ENCODE peak calls at places on chromosomes 7 and 10, in four cellular contexts. One of them, this sample, is unnamed. For H3K4me1, the result is how much of the 10 kb centered on the place peaks cover.

GRCh38 chr7:38951213-38951612 is 26.5 kb upstream of the POU6F2 start:
- DNase-seq in endothelial cell of umbilical vein: no peak
- DNase-seq in pancreas: no peak
- DNase-seq in esophagus muscularis mucosa: no peak
- DNase-seq in this sample: no peak

GRCh38 chr10:111113961-111114830 is 37.4 kb downstream of the ADRA2A start:
- DNase-seq in esophagus muscularis mucosa: no peak
- DNase-seq in pancreas: no peak
- DNase-seq in endothelial cell of umbilical vein: no peak
- DNase-seq in this sample: no peak

GRCh38 chr7:113113912-113114311 is 4.4 kb downstream of the SMIM30 start:
- DNase-seq in esophagus muscularis mucosa: no peak
- DNase-seq in pancreas: no peak
- DNase-seq in endothelial cell of umbilical vein: no peak
- DNase-seq in this sample: no peak

GRCh38 chr7:129295015-129295423 is 70.2 kb downstream of the AHCYL2 start:
- DNase-seq in endothelial cell of umbilical vein: peak
- DNase-seq in esophagus muscularis mucosa: no peak
- DNase-seq in pancreas: no peak
- DNase-seq in this sample: no peak

GRCh38 chr7:451255-452229 is 68.1 kb downstream of the PDGFA start:
- DNase-seq in pancreas: no peak
- DNase-seq in endothelial cell of umbilical vein: no peak
- DNase-seq in esophagus muscularis mucosa: no peak
- DNase-seq in this sample: no peak

GRCh38 chr10:100977436-100977835 is 8.1 kb downstream of the SEMA4G start:
- DNase-seq in pancreas: no peak
- DNase-seq in endothelial cell of umbilical vein: no peak
- DNase-seq in esophagus muscularis mucosa: no peak
- DNase-seq in this sample: no peak

GRCh38 chr10:119504651-119505050 is 37.9 kb downstream of the RGS10 start:
- DNase-seq in pancreas: no peak
- DNase-seq in esophagus muscularis mucosa: no peak
- DNase-seq in endothelial cell of umbilical vein: no peak
- DNase-seq in this sample: no peak

GRCh38 chr10:110644598-110645462 is 694 bp downstream of the RBM20 start:
- DNase-seq in pancreas: no peak
- DNase-seq in esophagus muscularis mucosa: no peak
- DNase-seq in endothelial cell of umbilical vein: no peak
- DNase-seq in this sample: no peak

GRCh38 chr7:44184874-44185446 is 4.3 kb downstream of the GCK start:
- DNase-seq in esophagus muscularis mucosa: no peak
- DNase-seq in endothelial cell of umbilical vein: no peak
- DNase-seq in pancreas: no peak
- DNase-seq in this sample: no peak

GRCh38 chr10:119079572-119080520 is 771 bp downstream of the EIF3A start:
- DNase-seq in pancreas: peak
- DNase-seq in endothelial cell of umbilical vein: peak
- DNase-seq in esophagus muscularis mucosa: peak
- DNase-seq in this sample: peak

GRCh38 chr7:26153823-26154783 is 2.1 kb downstream of the NFE2L3 start:
- DNase-seq in esophagus muscularis mucosa: no peak
- DNase-seq in pancreas: no peak
- DNase-seq in endothelial cell of umbilical vein: peak
- DNase-seq in this sample: peak

GRCh38 chr7:44415510-44415909 is 74.9 kb downstream of the NUDCD3 start:
- DNase-seq in pancreas: no peak
- DNase-seq in endothelial cell of umbilical vein: no peak
- DNase-seq in esophagus muscularis mucosa: peak
- DNase-seq in this sample: no peak

GRCh38 chr7:30844916-30845315 is 66.7 kb upstream of the AQP1 start:
- DNase-seq in pancreas: no peak
- DNase-seq in endothelial cell of umbilical vein: no peak
- DNase-seq in esophagus muscularis mucosa: no peak
- DNase-seq in this sample: no peak

GRCh38 chr7:122719010-122719578 is 16.4 kb upstream of the RNF148 start:
- DNase-seq in pancreas: no peak
- DNase-seq in endothelial cell of umbilical vein: no peak
- DNase-seq in esophagus muscularis mucosa: no peak
- DNase-seq in this sample: no peak

GRCh38 chr7:29309041-29309860 is 114.7 kb downstream of the CHN2 start:
- DNase-seq in esophagus muscularis mucosa: no peak
- DNase-seq in endothelial cell of umbilical vein: peak
- DNase-seq in pancreas: no peak
- DNase-seq in this sample: no peak

GRCh38 chr7:154853063-154853726 is 149.7 kb downstream of the PAXIP1 start:
- DNase-seq in endothelial cell of umbilical vein: no peak
- DNase-seq in pancreas: no peak
- DNase-seq in esophagus muscularis mucosa: no peak
- DNase-seq in this sample: no peak

GRCh38 chr7:151327659-151328058 is 14.0 kb upstream of the NUB1 start:
- DNase-seq in esophagus muscularis mucosa: peak
- DNase-seq in pancreas: no peak
- DNase-seq in endothelial cell of umbilical vein: no peak
- DNase-seq in this sample: no peak

GRCh38 chr7:2525931-2526630 is 6.5 kb downstream of the LFNG start:
- DNase-seq in pancreas: peak
- DNase-seq in esophagus muscularis mucosa: no peak
- DNase-seq in endothelial cell of umbilical vein: no peak
- DNase-seq in this sample: no peak
- H3K4me1 ChIP-seq in pancreas: half or more
- H3K4me1 ChIP-seq in esophagus muscularis mucosa: half or more
- H3K4me1 ChIP-seq in endothelial cell of umbilical vein: half or more
- H3K4me1 ChIP-seq in this sample: half or more

GRCh38 chr7:114481995-114482394 is 67.4 kb downstream of the FOXP2 start:
- DNase-seq in endothelial cell of umbilical vein: peak
- DNase-seq in pancreas: no peak
- DNase-seq in esophagus muscularis mucosa: no peak
- DNase-seq in this sample: no peak
- H3K4me3 ChIP-seq in endothelial cell of umbilical vein: no peak
- H3K4me3 ChIP-seq in pancreas: no peak
- H3K4me3 ChIP-seq in esophagus muscularis mucosa: no peak
- H3K4me3 ChIP-seq in this sample: no peak

GRCh38 chr7:105743351-105743812 is 133.0 kb downstream of the ATXN7L1 start:
- DNase-seq in esophagus muscularis mucosa: no peak
- DNase-seq in pancreas: no peak
- DNase-seq in endothelial cell of umbilical vein: no peak
- DNase-seq in this sample: no peak

GRCh38 chr7:105748701-105749100 is 127.7 kb downstream of the ATXN7L1 start:
- DNase-seq in esophagus muscularis mucosa: no peak
- DNase-seq in pancreas: no peak
- DNase-seq in endothelial cell of umbilical vein: no peak
- DNase-seq in this sample: no peak

GRCh38 chr7:105742787-105743186 is 133.6 kb downstream of the ATXN7L1 start:
- DNase-seq in pancreas: no peak
- DNase-seq in esophagus muscularis mucosa: no peak
- DNase-seq in endothelial cell of umbilical vein: no peak
- DNase-seq in this sample: no peak

GRCh38 chr7:105741993-105742392 is 134.4 kb downstream of the ATXN7L1 start:
- DNase-seq in esophagus muscularis mucosa: no peak
- DNase-seq in endothelial cell of umbilical vein: no peak
- DNase-seq in pancreas: no peak
- DNase-seq in this sample: no peak

GRCh38 chr7:105745681-105746330 is 130.6 kb downstream of the ATXN7L1 start:
- DNase-seq in esophagus muscularis mucosa: no peak
- DNase-seq in pancreas: no peak
- DNase-seq in endothelial cell of umbilical vein: no peak
- DNase-seq in this sample: no peak
- TF ChIP-seq CTCF in esophagus muscularis mucosa: no peak
- TF ChIP-seq CTCF in pancreas: no peak
- TF ChIP-seq CTCF in endothelial cell of umbilical vein: no peak
- TF ChIP-seq CTCF in this sample: no peak

GRCh38 chr10:121137533-121137932 is 286.4 kb downstream of the WDR11 start:
- DNase-seq in endothelial cell of umbilical vein: no peak
- DNase-seq in esophagus muscularis mucosa: no peak
- DNase-seq in pancreas: no peak
- DNase-seq in this sample: no peak

GRCh38 chr10:121138112-121138860 is 287.1 kb downstream of the WDR11 start:
- DNase-seq in endothelial cell of umbilical vein: no peak
- DNase-seq in esophagus muscularis mucosa: no peak
- DNase-seq in pancreas: no peak
- DNase-seq in this sample: no peak

GRCh38 chr10:121134711-121135110 is 283.5 kb downstream of the WDR11 start:
- DNase-seq in endothelial cell of umbilical vein: no peak
- DNase-seq in esophagus muscularis mucosa: peak
- DNase-seq in pancreas: no peak
- DNase-seq in this sample: no peak

GRCh38 chr10:121132278-121132672 is 281.1 kb downstream of the WDR11 start:
- DNase-seq in pancreas: no peak
- DNase-seq in esophagus muscularis mucosa: no peak
- DNase-seq in endothelial cell of umbilical vein: no peak
- DNase-seq in this sample: no peak

DNA sequence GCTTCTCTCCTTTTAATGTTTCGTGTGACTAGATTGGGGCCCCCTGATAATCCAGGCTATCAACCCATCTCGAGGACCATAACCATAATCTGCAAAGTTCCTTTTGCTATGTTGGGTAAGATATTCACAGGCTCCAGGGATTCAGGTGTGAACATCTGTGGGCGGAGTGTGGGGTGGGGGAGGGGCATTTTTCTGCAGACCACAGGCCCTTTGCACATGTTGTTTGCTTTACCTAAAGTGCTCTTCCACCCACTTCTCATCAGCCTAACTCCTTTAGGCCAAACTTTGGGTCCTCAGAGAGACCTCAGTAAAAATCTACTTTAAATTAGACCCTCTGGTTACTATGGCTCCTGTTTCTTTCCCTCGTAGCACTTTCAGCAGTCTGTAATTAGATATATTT is 284.4 kb downstream of the WDR11 start:
- DNase-seq in esophagus muscularis mucosa: no peak
- DNase-seq in pancreas: no peak
- DNase-seq in endothelial cell of umbilical vein: no peak
- DNase-seq in this sample: no peak
- H3K4me1 ChIP-seq in esophagus muscularis mucosa: under half
- H3K4me1 ChIP-seq in pancreas: under half
- H3K4me1 ChIP-seq in endothelial cell of umbilical vein: under half
- H3K4me1 ChIP-seq in this sample: under half

GRCh38 chr10:48685731-48686130 is 1.1 kb downstream of the WDFY4 start:
- DNase-seq in esophagus muscularis mucosa: no peak
- DNase-seq in pancreas: no peak
- DNase-seq in endothelial cell of umbilical vein: no peak
- DNase-seq in this sample: no peak
- H3K4me3 ChIP-seq in esophagus muscularis mucosa: no peak
- H3K4me3 ChIP-seq in pancreas: no peak
- H3K4me3 ChIP-seq in endothelial cell of umbilical vein: no peak
- H3K4me3 ChIP-seq in this sample: no peak

DNA sequence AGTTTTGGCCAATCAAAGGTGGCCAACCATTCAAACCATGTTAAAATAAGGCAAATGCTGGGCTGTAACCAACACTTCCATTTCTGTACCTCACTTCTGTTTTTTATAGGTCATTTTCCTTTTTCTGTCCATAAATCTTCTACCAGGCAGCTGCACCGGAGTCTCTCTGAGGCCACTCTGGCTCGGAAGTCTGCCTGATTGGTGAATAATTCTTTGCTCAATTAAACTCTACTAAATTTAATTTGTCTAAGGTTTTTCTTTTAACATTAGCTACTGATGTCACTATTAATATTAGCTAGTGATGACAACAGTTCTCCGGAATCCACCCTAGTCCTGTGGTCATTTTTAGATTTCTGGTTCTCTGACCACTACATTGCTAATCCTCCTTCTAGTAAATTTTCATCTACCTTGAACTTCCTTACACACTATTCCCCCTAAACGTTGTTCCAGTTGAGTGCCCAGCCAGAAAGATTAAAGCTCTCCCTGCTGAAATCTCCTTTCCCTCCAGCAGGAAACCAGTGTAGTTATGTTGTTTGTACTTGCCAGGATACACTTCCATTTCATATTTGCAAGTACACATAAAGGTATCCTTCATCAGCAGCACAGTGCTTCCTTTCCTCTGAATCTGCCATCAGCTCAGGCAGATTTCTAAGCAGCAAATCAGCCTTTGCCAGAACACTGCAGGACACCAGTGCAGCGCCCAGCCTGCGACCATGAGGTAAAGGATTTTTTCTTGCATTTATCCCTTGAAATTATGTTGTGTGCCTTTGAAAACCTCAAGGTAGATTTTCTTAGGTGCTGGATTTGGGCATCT is 18.5 kb upstream of the IFIT2 start:
- DNase-seq in esophagus muscularis mucosa: no peak
- DNase-seq in endothelial cell of umbilical vein: no peak
- DNase-seq in pancreas: no peak
- DNase-seq in this sample: no peak
- TF ChIP-seq CTCF in esophagus muscularis mucosa: no peak
- TF ChIP-seq CTCF in endothelial cell of umbilical vein: no peak
- TF ChIP-seq CTCF in pancreas: no peak
- TF ChIP-seq CTCF in this sample: no peak

GRCh38 chr7:139749545-139749944 is 28.3 kb downstream of the HIPK2 start:
- DNase-seq in pancreas: no peak
- DNase-seq in endothelial cell of umbilical vein: no peak
- DNase-seq in esophagus muscularis mucosa: no peak
- DNase-seq in this sample: no peak

GRCh38 chr7:139748936-139749335 is 28.9 kb downstream of the HIPK2 start:
- DNase-seq in esophagus muscularis mucosa: no peak
- DNase-seq in endothelial cell of umbilical vein: no peak
- DNase-seq in pancreas: no peak
- DNase-seq in this sample: no peak

GRCh38 chr7:139746652-139747051 is 31.1 kb downstream of the HIPK2 start:
- DNase-seq in endothelial cell of umbilical vein: no peak
- DNase-seq in esophagus muscularis mucosa: no peak
- DNase-seq in pancreas: no peak
- DNase-seq in this sample: no peak

GRCh38 chr7:139748373-139748765 is 29.4 kb downstream of the HIPK2 start:
- DNase-seq in endothelial cell of umbilical vein: no peak
- DNase-seq in esophagus muscularis mucosa: no peak
- DNase-seq in pancreas: no peak
- DNase-seq in this sample: no peak

GRCh38 chr7:139747662-139748372 is 30.0 kb downstream of the HIPK2 start:
- DNase-seq in endothelial cell of umbilical vein: no peak
- DNase-seq in esophagus muscularis mucosa: no peak
- DNase-seq in pancreas: no peak
- DNase-seq in this sample: no peak
- H3K4me1 ChIP-seq in endothelial cell of umbilical vein: under half
- H3K4me1 ChIP-seq in esophagus muscularis mucosa: half or more
- H3K4me1 ChIP-seq in pancreas: under half
- H3K4me1 ChIP-seq in this sample: half or more

This sample was measured in upper lobe of left lung.